ENCODE peak calls at places on chromosomes 1 and 21, in six cellular contexts. A is neural progenitor cell, H is lung, B is endothelial cell of umbilical vein, U is foreskin keratinocyte, L is AG04449. G is an unnamed sample.

GRCh38 chr1:88973520-88974137 is 18.8 kb downstream of the KYAT3 start:
- DNase-seq in A (peak), H (no peak), B (peak), U (no peak), L (no peak), G (no peak)

GRCh38 chr1:98053471-98054366 is 132.9 kb upstream of the DPYD start:
- DNase-seq in A (peak), H (peak), B (peak), U (no peak), L (no peak), G (peak)

GRCh38 chr21:45003331-45004058 is 63.7 kb downstream of the SLX9 start:
- DNase-seq in A (peak), H (no peak), B (no peak), U (no peak), L (no peak), G (no peak)

GRCh38 chr1:169295425-169295824 is 72.2 kb downstream of the NME7 start:
- DNase-seq in A (no peak), H (no peak), B (no peak), U (no peak), L (no peak), G (no peak)

GRCh38 chr1:234533975-234534876 is 55.2 kb upstream of the TARBP1 start:
- DNase-seq in A (no peak), H (peak), B (peak), U (no peak), L (peak), G (no peak)

GRCh38 chr1:227816750-227817446 is 1.4 kb downstream of the PRSS38 start:
- DNase-seq in A (no peak), H (no peak), B (no peak), U (no peak), L (no peak), G (no peak)

GRCh38 chr1:212699839-212700596 is at the start of gene BATF3:
- DNase-seq in A (peak), H (peak), B (no peak), U (no peak), L (no peak), G (peak)

GRCh38 chr1:33178836-33179439 is 2.9 kb downstream of the TRIM62 start:
- DNase-seq in A (no peak), H (no peak), B (no peak), U (no peak), L (no peak), G (no peak)

GRCh38 chr1:212621830-212622315 is 13.3 kb downstream of the ATF3 start:
- DNase-seq in A (no peak), H (no peak), B (no peak), U (peak), L (no peak), G (no peak)

GRCh38 chr1:110155878-110156522 is 5.7 kb downstream of the SLC6A17 start:
- DNase-seq in A (peak), H (peak), B (peak), U (peak), L (no peak), G (peak)

GRCh38 chr1:86018311-86018923 is 138.2 kb downstream of the COL24A1 start:
- DNase-seq in A (peak), H (no peak), B (peak), U (peak), L (no peak), G (peak)

GRCh38 chr1:243407284-243408018 is 151.6 kb downstream of the SDCCAG8 start:
- DNase-seq in A (no peak), H (no peak), B (peak), U (peak), L (peak), G (no peak)

GRCh38 chr21:36883532-36884486 is 82.7 kb downstream of the HLCS start:
- DNase-seq in A (no peak), H (no peak), B (no peak), U (no peak), L (no peak), G (no peak)

GRCh38 chr21:41611966-41612606 is 104.1 kb upstream of the TMPRSS2 start:
- DNase-seq in A (peak), H (no peak), B (no peak), U (no peak), L (no peak), G (peak)

DNA sequence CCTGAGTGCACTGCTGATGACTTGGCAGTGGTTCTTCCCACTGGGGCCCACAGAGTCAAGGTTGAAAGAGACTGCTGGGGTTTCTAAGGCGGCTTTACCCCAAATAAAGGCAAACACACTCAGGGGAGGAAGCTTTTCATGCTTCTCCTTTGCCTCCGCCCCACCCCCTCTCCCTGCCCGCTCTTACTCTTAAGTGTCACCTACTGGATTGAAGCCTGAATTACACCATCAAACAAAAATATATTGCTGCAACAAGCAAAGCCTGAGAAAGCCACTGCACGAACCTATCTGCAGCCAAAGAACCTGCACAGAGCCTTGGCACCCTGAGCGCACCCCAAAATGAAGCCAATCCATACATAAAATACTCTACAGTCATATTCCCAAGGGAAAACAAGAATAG is 63.1 kb downstream of the PTGFR start:
- DNase-seq in A (peak), H (no peak), B (no peak), U (no peak), L (no peak), G (no peak)
- TF ChIP-seq CTCF in A (peak), H (no peak), B (no peak), U (peak), L (no peak), G (no peak)

GRCh38 chr1:91402023-91402422 is 2.6 kb downstream of the HFM1 start:
- DNase-seq in A (no peak), H (no peak), B (peak), U (no peak), L (no peak), G (peak)
- TF ChIP-seq CTCF in A (peak), H (no peak), B (peak), U (peak), L (peak), G (peak)

GRCh38 chr1:192810253-192810880 is 1.5 kb downstream of the RGS2 start:
- DNase-seq in A (peak), H (peak), B (peak), U (no peak), L (no peak), G (peak)

GRCh38 chr1:192809286-192810252 is 730 bp downstream of the RGS2 start:
- DNase-seq in A (peak), H (peak), B (peak), U (no peak), L (no peak), G (no peak)

GRCh38 chr1:192807221-192807967 is 1.4 kb upstream of the RGS2 start:
- DNase-seq in A (no peak), H (no peak), B (peak), U (no peak), L (no peak), G (peak)

GRCh38 chr1:192807968-192808587 is 761 bp upstream of the RGS2 start:
- DNase-seq in A (peak), H (no peak), B (no peak), U (no peak), L (no peak), G (no peak)

GRCh38 chr1:192808588-192809285 is at the start of gene RGS2:
- DNase-seq in A (peak), H (peak), B (peak), U (no peak), L (peak), G (peak)
- TF ChIP-seq CTCF in A (peak), H (no peak), B (peak), U (peak), L (no peak), G (no peak)

GRCh38 chr1:173005196-173005864 is 45.4 kb downstream of the TNFSF18 start:
- DNase-seq in A (no peak), H (no peak), B (no peak), U (no peak), L (no peak), G (no peak)
- TF ChIP-seq CTCF in A (no peak), H (no peak), B (no peak), U (peak), L (no peak), G (peak)

GRCh38 chr1:197774691-197775281 is 494 bp downstream of the DENND1B start:
- DNase-seq in A (peak), H (peak), B (peak), U (no peak), L (no peak), G (peak)

GRCh38 chr1:197776348-197777082 is 1.2 kb upstream of the DENND1B start:
- DNase-seq in A (no peak), H (no peak), B (peak), U (peak), L (peak), G (peak)

GRCh38 chr1:197778326-197778922 is 3.1 kb upstream of the DENND1B start:
- DNase-seq in A (no peak), H (no peak), B (no peak), U (no peak), L (no peak), G (no peak)

GRCh38 chr1:197773856-197774255 is 1.4 kb downstream of the DENND1B start:
- DNase-seq in A (no peak), H (no peak), B (peak), U (no peak), L (no peak), G (no peak)

DNA sequence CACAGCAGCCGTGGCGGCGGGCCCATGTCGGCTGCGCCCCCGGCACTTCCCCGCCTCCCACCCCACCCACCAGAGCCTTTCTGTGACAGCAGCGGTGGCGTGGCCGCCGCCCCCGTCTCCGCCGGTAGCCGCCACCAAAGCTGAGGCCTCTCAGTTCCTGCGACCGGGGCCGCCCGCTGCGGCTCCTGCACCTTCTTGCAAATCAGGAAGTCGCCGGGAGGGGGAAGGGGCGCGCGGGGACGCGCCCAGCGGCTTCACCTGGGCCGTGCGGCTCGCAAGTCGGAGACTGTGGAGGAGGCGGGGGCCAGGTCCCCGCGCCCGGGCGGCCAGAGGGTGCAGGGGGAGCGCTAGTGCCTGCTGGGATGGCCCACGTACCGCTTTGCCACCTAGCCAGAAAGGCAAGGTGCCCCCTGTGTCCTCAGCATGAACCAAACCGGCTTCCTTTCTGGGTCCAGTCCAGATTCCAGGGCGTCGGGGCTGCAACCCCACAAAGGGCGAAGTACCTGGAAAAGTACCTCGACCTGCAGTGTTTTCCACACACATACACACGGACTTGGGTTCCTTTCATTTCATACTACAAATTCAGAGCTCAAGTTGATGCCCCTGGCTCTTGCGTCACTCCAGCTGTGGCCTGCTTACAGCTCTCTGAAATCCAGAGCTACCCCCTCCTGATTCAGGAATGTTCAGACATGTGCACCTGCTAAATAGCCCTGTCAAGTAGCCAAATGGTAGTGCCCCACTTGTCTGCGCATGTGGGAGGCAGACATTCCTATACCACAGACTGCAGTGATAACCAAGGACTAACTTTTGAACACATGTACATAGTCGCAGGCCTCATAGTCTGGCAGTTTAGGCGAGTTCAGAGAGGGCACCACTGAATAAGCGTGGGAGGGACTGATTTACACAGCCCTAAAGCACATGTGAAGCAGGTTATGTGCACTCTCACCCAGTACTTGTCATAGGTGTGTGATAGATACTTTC is at the start of gene DENND1B:
- DNase-seq in A (peak), H (peak), B (peak), U (peak), L (peak), G (peak)
- TF ChIP-seq CTCF in A (no peak), H (no peak), B (no peak), U (peak), L (no peak), G (no peak)

GRCh38 chr1:150973258-150973825 is 1.3 kb downstream of the CERS2 start:
- DNase-seq in A (peak), H (no peak), B (no peak), U (no peak), L (no peak), G (peak)

GRCh38 chr1:150971583-150972416 is 2.8 kb downstream of the CERS2 start:
- DNase-seq in A (peak), H (peak), B (no peak), U (no peak), L (no peak), G (no peak)

GRCh38 chr1:150974580-150975478 is at the start of gene CERS2:
- DNase-seq in A (peak), H (peak), B (peak), U (no peak), L (no peak), G (peak)

GRCh38 chr1:150972417-150972940 is 2.2 kb downstream of the CERS2 start:
- DNase-seq in A (no peak), H (no peak), B (no peak), U (no peak), L (no peak), G (no peak)

DNA sequence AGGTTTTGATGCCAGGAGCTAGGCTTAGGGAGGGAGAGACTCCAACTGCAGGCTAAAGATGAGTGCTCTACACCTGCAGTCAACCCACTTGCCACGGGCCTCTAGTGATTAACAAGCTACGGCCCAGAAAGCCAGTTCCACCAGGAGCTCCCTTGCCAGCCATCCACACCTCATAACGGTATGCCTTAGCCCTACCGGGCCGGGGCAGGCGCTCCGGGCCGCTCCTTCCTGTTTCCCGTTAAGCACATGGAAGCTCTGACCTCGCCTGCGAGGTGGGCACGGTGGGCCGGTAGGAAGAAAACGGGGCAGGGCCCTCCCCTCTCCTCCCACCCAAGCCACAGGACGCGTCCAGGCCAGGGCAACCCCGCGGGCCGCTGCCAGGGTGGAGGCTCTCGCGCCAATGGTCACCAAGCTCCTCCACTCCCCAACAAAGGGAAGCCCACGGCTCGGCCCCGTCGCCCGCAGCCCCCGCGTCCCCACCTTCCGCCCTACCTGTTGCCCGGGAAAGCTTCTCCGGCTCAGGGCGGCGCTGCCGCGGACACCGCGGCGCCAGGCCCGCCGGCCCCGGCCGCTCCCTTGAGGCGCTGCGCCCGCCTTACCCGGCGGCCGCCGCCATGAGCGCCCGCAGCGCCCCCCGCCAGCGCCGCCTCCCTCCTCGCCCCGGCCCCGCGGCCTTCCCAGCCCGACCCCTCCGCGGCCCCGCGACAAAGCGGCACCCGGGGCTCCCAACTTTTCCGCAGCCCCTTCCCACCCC is 632 bp downstream of the CERS2 start:
- DNase-seq in A (peak), H (peak), B (peak), U (no peak), L (no peak), G (peak)
- TF ChIP-seq CTCF in A (no peak), H (no peak), B (no peak), U (no peak), L (no peak), G (peak)

GRCh38 chr1:172778461-172779455 is 119.9 kb downstream of the FASLG start:
- DNase-seq in A (no peak), H (no peak), B (no peak), U (no peak), L (no peak), G (peak)
- TF ChIP-seq CTCF in A (peak), H (no peak), B (no peak), U (peak), L (no peak), G (peak)

GRCh38 chr1:155308493-155309422 is at the start of gene FDPS:
- DNase-seq in A (peak), H (peak), B (peak), U (peak), L (peak), G (peak)
- TF ChIP-seq CTCF in A (no peak), H (no peak), B (no peak), U (no peak), L (no peak), G (no peak)

G was measured in GM13977.